ENCODE peak calls at places on chromosome 11, in seven cellular contexts. One of them, this sample, is unnamed.

GRCh38 chr11:62245271-62245753 is 3.3 kb downstream of the SCGB1D2 start:
- DNase-seq in aorta: no peak
- DNase-seq in PC-3: peak; percentile 63
- DNase-seq in stomach: peak; percentile 28
- DNase-seq in heart right ventricle: no peak
- DNase-seq in MM.1S: no peak
- DNase-seq in PC-9: no peak
- DNase-seq in this sample: peak; percentile 5

GRCh38 chr11:94762208-94762607 is 5.9 kb upstream of the AMOTL1 start:
- DNase-seq in PC-3: peak; percentile 88
- DNase-seq in heart right ventricle: no peak
- DNase-seq in aorta: no peak
- DNase-seq in PC-9: peak; percentile 67
- DNase-seq in stomach: no peak
- DNase-seq in MM.1S: peak; percentile 24
- DNase-seq in this sample: no peak

GRCh38 chr11:132220464-132220863 is 850.0 kb downstream of the NTM start:
- DNase-seq in stomach: no peak
- DNase-seq in PC-9: no peak
- DNase-seq in aorta: no peak
- DNase-seq in MM.1S: no peak
- DNase-seq in PC-3: no peak
- DNase-seq in heart right ventricle: no peak
- DNase-seq in this sample: no peak

GRCh38 chr11:110349109-110349996 is 52.9 kb upstream of the RDX start:
- DNase-seq in MM.1S: peak; percentile 44
- DNase-seq in PC-3: no peak
- DNase-seq in PC-9: no peak
- DNase-seq in stomach: no peak
- DNase-seq in aorta: no peak
- DNase-seq in heart right ventricle: no peak
- DNase-seq in this sample: no peak

GRCh38 chr11:83023410-83023809 is 48.3 kb downstream of the RAB30 start:
- DNase-seq in PC-3: no peak
- DNase-seq in heart right ventricle: no peak
- DNase-seq in MM.1S: no peak
- DNase-seq in stomach: no peak
- DNase-seq in aorta: no peak
- DNase-seq in PC-9: no peak
- DNase-seq in this sample: no peak

GRCh38 chr11:78586452-78587046 is 11.9 kb upstream of the NARS2 start:
- DNase-seq in PC-9: no peak
- DNase-seq in PC-3: peak; percentile 62
- DNase-seq in stomach: no peak
- DNase-seq in MM.1S: peak; percentile 57
- DNase-seq in heart right ventricle: no peak
- DNase-seq in aorta: no peak
- DNase-seq in this sample: peak; percentile 33

GRCh38 chr11:7612661-7613393 is 60.5 kb downstream of the CYB5R2 start:
- DNase-seq in aorta: no peak
- DNase-seq in stomach: peak; percentile 62
- DNase-seq in PC-9: peak; percentile 96
- DNase-seq in MM.1S: peak; percentile 58
- DNase-seq in PC-3: peak; percentile 64
- DNase-seq in heart right ventricle: no peak
- DNase-seq in this sample: peak; percentile 53

GRCh38 chr11:7016011-7016410 is 4.1 kb downstream of the ZNF214 start:
- DNase-seq in PC-3: no peak
- DNase-seq in heart right ventricle: no peak
- DNase-seq in PC-9: no peak
- DNase-seq in MM.1S: no peak
- DNase-seq in stomach: no peak
- DNase-seq in aorta: no peak
- DNase-seq in this sample: no peak

GRCh38 chr11:73070653-73071052 is 71.5 kb downstream of the FCHSD2 start:
- DNase-seq in heart right ventricle: no peak
- DNase-seq in aorta: no peak
- DNase-seq in stomach: no peak
- DNase-seq in MM.1S: no peak
- DNase-seq in PC-9: no peak
- DNase-seq in PC-3: no peak
- DNase-seq in this sample: no peak

GRCh38 chr11:19953342-19953741 is 206.9 kb downstream of the DBX1 start:
- DNase-seq in PC-3: no peak
- DNase-seq in aorta: no peak
- DNase-seq in PC-9: no peak
- DNase-seq in heart right ventricle: no peak
- DNase-seq in MM.1S: no peak
- DNase-seq in stomach: no peak
- DNase-seq in this sample: no peak

GRCh38 chr11:58485961-58486360 is 21.9 kb downstream of the OR5B21 start:
- DNase-seq in PC-3: no peak
- DNase-seq in MM.1S: no peak
- DNase-seq in stomach: no peak
- DNase-seq in aorta: no peak
- DNase-seq in PC-9: no peak
- DNase-seq in heart right ventricle: no peak
- DNase-seq in this sample: no peak

GRCh38 chr11:10379022-10379421 is 74.1 kb downstream of the ADM start:
- DNase-seq in heart right ventricle: no peak
- DNase-seq in stomach: no peak
- DNase-seq in PC-9: no peak
- DNase-seq in MM.1S: peak; percentile 11
- DNase-seq in PC-3: peak; percentile 43
- DNase-seq in aorta: no peak
- DNase-seq in this sample: peak; percentile 21

GRCh38 chr11:26953770-26954392 is 40.0 kb upstream of the FIBIN start:
- DNase-seq in aorta: no peak
- DNase-seq in MM.1S: no peak
- DNase-seq in heart right ventricle: no peak
- DNase-seq in stomach: no peak
- DNase-seq in PC-3: no peak
- DNase-seq in PC-9: no peak
- DNase-seq in this sample: no peak
- H3K27ac ChIP-seq in aorta: peak overlapping the region; percentile 63
- H3K27ac ChIP-seq in MM.1S: no peak overlapping the region
- H3K27ac ChIP-seq in heart right ventricle: peak overlapping the region; percentile 49
- H3K27ac ChIP-seq in stomach: no peak overlapping the region
- H3K27ac ChIP-seq in PC-3: no peak overlapping the region
- H3K27ac ChIP-seq in PC-9: no peak overlapping the region
- H3K27ac ChIP-seq in this sample: no peak overlapping the region

GRCh38 chr11:65896009-65896999 is 3.9 kb downstream of the FOSL1 start:
- DNase-seq in stomach: no peak
- DNase-seq in PC-3: peak; percentile 21
- DNase-seq in PC-9: no peak
- DNase-seq in heart right ventricle: no peak
- DNase-seq in MM.1S: no peak
- DNase-seq in aorta: no peak
- DNase-seq in this sample: no peak
- H3K4me1 ChIP-seq in stomach: peaks cover 74% of the 10 kb centered on the region
- H3K4me1 ChIP-seq in PC-3: peaks cover 38% of the 10 kb centered on the region
- H3K4me1 ChIP-seq in PC-9: peaks cover 40% of the 10 kb centered on the region
- H3K4me1 ChIP-seq in heart right ventricle: peaks cover 57% of the 10 kb centered on the region
- H3K4me1 ChIP-seq in MM.1S: peaks cover 23% of the 10 kb centered on the region
- H3K4me1 ChIP-seq in aorta: no peaks in the 10 kb centered on the region
- H3K4me1 ChIP-seq in this sample: no peaks in the 10 kb centered on the region

DNA sequence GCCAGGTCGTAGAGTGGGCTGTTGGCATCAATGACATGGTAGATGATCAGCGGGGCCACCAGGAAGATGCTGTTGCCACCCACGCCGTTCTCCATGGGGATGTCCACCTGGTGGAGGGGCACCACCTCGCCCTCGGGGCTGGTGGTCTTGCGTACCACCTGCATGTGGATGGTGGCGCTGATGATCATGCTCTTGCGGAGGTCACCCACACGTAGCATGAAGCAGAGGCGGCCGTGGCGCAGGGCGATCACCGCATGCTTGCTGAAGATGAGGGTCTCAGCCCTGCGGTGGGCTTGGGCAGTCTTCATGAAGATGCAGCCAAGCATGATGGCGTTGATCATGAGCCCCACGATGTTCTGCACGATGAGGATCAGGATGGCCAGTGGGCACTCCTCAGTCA is 1.2 kb downstream of the KCNJ11 start:
- DNase-seq in heart right ventricle: no peak
- DNase-seq in stomach: no peak
- DNase-seq in MM.1S: no peak
- DNase-seq in PC-9: no peak
- DNase-seq in aorta: no peak
- DNase-seq in PC-3: no peak
- DNase-seq in this sample: no peak
- H3K4me3 ChIP-seq in heart right ventricle: no peak overlapping the region
- H3K4me3 ChIP-seq in stomach: no peak overlapping the region
- H3K4me3 ChIP-seq in MM.1S: no peak overlapping the region
- H3K4me3 ChIP-seq in PC-9: no peak overlapping the region
- H3K4me3 ChIP-seq in aorta: no peak overlapping the region
- H3K4me3 ChIP-seq in PC-3: no peak overlapping the region
- H3K4me3 ChIP-seq in this sample: no peak overlapping the region

DNA sequence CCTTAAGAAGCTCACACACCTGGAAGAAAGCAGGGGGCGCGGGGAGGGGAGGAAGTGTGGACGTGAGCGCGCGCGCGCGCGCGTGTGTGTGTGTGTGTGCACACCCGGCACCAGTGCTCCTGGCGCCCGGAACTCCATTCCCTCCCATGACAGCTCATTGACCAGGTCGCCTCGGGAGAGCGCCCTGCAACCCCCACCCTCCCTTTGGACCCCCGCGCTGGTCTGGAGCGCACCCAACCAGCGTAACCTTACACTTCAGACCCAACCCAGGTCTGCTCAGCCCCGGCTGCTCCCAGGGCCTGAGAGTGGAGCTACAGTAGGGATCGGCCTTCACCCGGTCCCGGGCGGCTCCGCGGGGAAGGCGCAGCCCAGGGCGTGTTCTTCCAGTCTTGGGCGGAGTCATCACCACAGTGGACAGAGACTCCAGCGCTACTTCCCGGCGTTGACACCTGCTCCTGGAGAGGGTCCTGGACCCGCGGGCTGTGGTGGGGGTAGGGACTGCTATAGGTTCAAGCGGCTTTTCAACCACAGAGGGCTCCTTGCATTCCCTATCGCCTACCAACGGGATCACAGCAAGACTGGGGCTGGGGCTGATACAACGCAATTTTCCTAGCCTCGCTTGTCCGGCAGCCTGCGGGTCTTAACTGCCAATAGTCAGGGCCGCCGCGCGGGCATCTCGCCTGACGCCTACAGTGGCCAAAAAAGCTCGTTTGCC is 1.4 kb downstream of the GALNT18 start:
- DNase-seq in aorta: peak; percentile 67
- DNase-seq in MM.1S: no peak
- DNase-seq in PC-3: peak; percentile 60
- DNase-seq in stomach: peak; percentile 40
- DNase-seq in heart right ventricle: peak; percentile 43
- DNase-seq in PC-9: no peak
- DNase-seq in this sample: peak; percentile 45
- H3K27ac ChIP-seq in aorta: peak overlapping the region; percentile 65
- H3K27ac ChIP-seq in MM.1S: no peak overlapping the region
- H3K27ac ChIP-seq in PC-3: no peak overlapping the region
- H3K27ac ChIP-seq in stomach: no peak overlapping the region
- H3K27ac ChIP-seq in heart right ventricle: peak overlapping the region; percentile 84
- H3K27ac ChIP-seq in PC-9: no peak overlapping the region
- H3K27ac ChIP-seq in this sample: peak overlapping the region; percentile 32

GRCh38 chr11:112925516-112926310 is 35.5 kb upstream of the NCAM1 start:
- DNase-seq in MM.1S: no peak
- DNase-seq in heart right ventricle: no peak
- DNase-seq in PC-9: peak; percentile 89
- DNase-seq in PC-3: peak; percentile 13
- DNase-seq in stomach: no peak
- DNase-seq in aorta: no peak
- DNase-seq in this sample: no peak
- H3K4me1 ChIP-seq in MM.1S: no peaks in the 10 kb centered on the region
- H3K4me1 ChIP-seq in heart right ventricle: no peaks in the 10 kb centered on the region
- H3K4me1 ChIP-seq in PC-9: peaks cover 12% of the 10 kb centered on the region
- H3K4me1 ChIP-seq in PC-3: no peaks in the 10 kb centered on the region
- H3K4me1 ChIP-seq in stomach: no peaks in the 10 kb centered on the region
- H3K4me1 ChIP-seq in aorta: no peaks in the 10 kb centered on the region
- H3K4me1 ChIP-seq in this sample: no peaks in the 10 kb centered on the region

DNA sequence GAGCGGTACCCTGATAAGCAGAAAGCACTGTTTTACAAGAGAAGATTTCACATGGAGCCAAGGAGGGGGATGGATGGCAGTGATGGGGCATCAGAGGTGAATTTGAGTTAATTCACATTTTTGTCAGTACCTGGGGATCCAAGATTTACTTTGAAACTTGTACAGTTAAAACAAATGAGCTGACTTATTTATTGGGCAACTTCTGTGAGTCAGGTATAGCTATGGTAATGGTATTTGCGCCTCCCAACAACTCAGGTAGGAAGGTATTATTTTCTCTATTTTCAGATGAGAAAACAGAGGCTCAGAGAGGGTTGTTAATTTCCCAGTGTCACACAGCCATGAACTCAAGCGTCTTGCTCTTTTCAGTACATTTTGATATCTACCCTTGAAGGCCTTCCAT is 83.6 kb downstream of the PRR5L start:
- DNase-seq in PC-3: no peak
- DNase-seq in MM.1S: no peak
- DNase-seq in heart right ventricle: no peak
- DNase-seq in PC-9: no peak
- DNase-seq in aorta: no peak
- DNase-seq in stomach: no peak
- DNase-seq in this sample: no peak
- H3K4me3 ChIP-seq in PC-3: no peak overlapping the region
- H3K4me3 ChIP-seq in MM.1S: no peak overlapping the region
- H3K4me3 ChIP-seq in heart right ventricle: peak overlapping the region; percentile 83
- H3K4me3 ChIP-seq in PC-9: no peak overlapping the region
- H3K4me3 ChIP-seq in aorta: no peak overlapping the region
- H3K4me3 ChIP-seq in stomach: no peak overlapping the region
- H3K4me3 ChIP-seq in this sample: no peak overlapping the region

DNA sequence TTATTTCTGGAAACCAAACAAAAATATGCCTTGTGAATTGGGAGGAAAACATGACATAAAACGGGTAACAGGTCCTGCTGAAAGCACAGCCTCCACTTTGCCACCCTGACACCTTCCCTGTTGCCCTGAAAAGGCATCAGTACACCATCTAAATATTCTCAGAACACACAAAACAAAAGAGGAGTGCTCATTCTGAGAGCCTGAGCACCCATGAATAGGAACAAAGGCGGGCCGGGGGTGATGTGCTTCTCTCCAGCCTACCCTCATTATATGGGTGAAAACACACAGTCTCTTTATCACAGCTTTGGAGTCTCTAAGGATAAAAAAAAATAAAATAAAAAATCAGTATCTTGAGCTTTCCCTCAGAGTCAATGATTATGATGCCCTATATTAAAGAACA is 19.7 kb downstream of the SCUBE2 start:
- DNase-seq in heart right ventricle: no peak
- DNase-seq in PC-9: no peak
- DNase-seq in PC-3: no peak
- DNase-seq in aorta: no peak
- DNase-seq in stomach: no peak
- DNase-seq in MM.1S: no peak
- DNase-seq in this sample: no peak
- H3K27ac ChIP-seq in heart right ventricle: no peak overlapping the region
- H3K27ac ChIP-seq in PC-9: no peak overlapping the region
- H3K27ac ChIP-seq in PC-3: no peak overlapping the region
- H3K27ac ChIP-seq in aorta: no peak overlapping the region
- H3K27ac ChIP-seq in stomach: no peak overlapping the region
- H3K27ac ChIP-seq in MM.1S: no peak overlapping the region
- H3K27ac ChIP-seq in this sample: no peak overlapping the region

GRCh38 chr11:96905663-96906062 is 515.9 kb downstream of the JRKL start:
- DNase-seq in PC-3: no peak
- DNase-seq in aorta: no peak
- DNase-seq in MM.1S: no peak
- DNase-seq in PC-9: no peak
- DNase-seq in heart right ventricle: no peak
- DNase-seq in stomach: no peak
- DNase-seq in this sample: no peak
- H3K4me1 ChIP-seq in PC-3: no peaks in the 10 kb centered on the region
- H3K4me1 ChIP-seq in aorta: no peaks in the 10 kb centered on the region
- H3K4me1 ChIP-seq in MM.1S: peaks cover 14% of the 10 kb centered on the region
- H3K4me1 ChIP-seq in PC-9: no peaks in the 10 kb centered on the region
- H3K4me1 ChIP-seq in heart right ventricle: peaks cover 19% of the 10 kb centered on the region
- H3K4me1 ChIP-seq in stomach: no peaks in the 10 kb centered on the region
- H3K4me1 ChIP-seq in this sample: no peaks in the 10 kb centered on the region

This sample was measured in small intestine.